ENCODE peak calls at places on chromosomes 6 and 20, in ten cellular contexts. D is stomach, F is esophagus squamous epithelium, Q is ovary, J is sigmoid colon, X is A549, W is body of pancreas, V is tibial nerve, Z is Peyer's patch, O is H1. P is an unnamed sample.

GRCh38 chr6:126140015-126140414 is 153.7 kb downstream of the TRMT11 start:
- DNase-seq in D (no peak), F (no peak), Q (no peak), J (no peak), X (no peak), W (no peak), V (no peak), Z (no peak), O (no peak), P (no peak)

GRCh38 chr6:158861686-158862381 is 42.7 kb upstream of the EZR start:
- DNase-seq in D (no peak), F (no peak), Q (no peak), J (no peak), X (no peak), W (peak; percentile 40), V (no peak), Z (no peak), O (no peak), P (no peak)

GRCh38 chr6:32807020-32807580 is 9.7 kb downstream of the HLA-DOB start:
- DNase-seq in D (no peak), F (no peak), Q (no peak), J (no peak), X (no peak), W (no peak), V (no peak), Z (no peak), O (no peak), P (no peak)

GRCh38 chr20:20368414-20369352 is 779 bp downstream of the INSM1 start:
- DNase-seq in D (no peak), F (no peak), Q (no peak), J (no peak), X (peak; percentile 16), W (no peak), V (no peak), Z (no peak), O (no peak), P (no peak)

GRCh38 chr6:105384004-105384403 is 18.9 kb downstream of the PREP start:
- DNase-seq in D (no peak), F (no peak), Q (no peak), J (no peak), X (peak; percentile 13), W (no peak), V (no peak), Z (peak; percentile 50), O (no peak), P (no peak)

GRCh38 chr20:23078351-23078993 is 7.7 kb downstream of the CD93 start:
- DNase-seq in D (no peak), F (no peak), Q (no peak), J (peak; percentile 56), X (no peak), W (no peak), V (no peak), Z (no peak), O (no peak), P (no peak)

GRCh38 chr20:35257175-35257909 is 20.6 kb downstream of the MMP24OS start:
- DNase-seq in D (no peak), F (no peak), Q (no peak), J (no peak), X (peak; percentile 81), W (no peak), V (no peak), Z (no peak), O (no peak), P (no peak)

GRCh38 chr6:167409689-167410088 is 84.8 kb downstream of the TTLL2 start:
- DNase-seq in D (no peak), F (no peak), Q (no peak), J (no peak), X (no peak), W (no peak), V (no peak), Z (no peak), O (no peak), P (no peak)

GRCh38 chr20:54668271-54669053 is 193.1 kb downstream of the DOK5 start:
- DNase-seq in D (no peak), F (no peak), Q (no peak), J (no peak), X (peak; percentile 26), W (peak; percentile 31), V (no peak), Z (peak; percentile 51), O (no peak), P (no peak)

GRCh38 chr6:3159805-3160781 is 2.7 kb upstream of the TUBB2A start:
- DNase-seq in D (peak; percentile 87), F (peak; percentile 10), Q (no peak), J (peak; percentile 78), X (peak; percentile 64), W (peak; percentile 95), V (no peak), Z (peak; percentile 91), O (no peak), P (peak; percentile 84)

GRCh38 chr6:3163248-3163594 is 5.9 kb upstream of the TUBB2A start:
- DNase-seq in D (no peak), F (no peak), Q (no peak), J (no peak), X (no peak), W (peak; percentile 53), V (no peak), Z (no peak), O (no peak), P (no peak)

GRCh38 chr6:3164388-3164787 is 7.0 kb upstream of the TUBB2A start:
- DNase-seq in D (no peak), F (no peak), Q (no peak), J (no peak), X (no peak), W (no peak), V (no peak), Z (no peak), O (no peak), P (peak; percentile 48)

GRCh38 chr6:3162565-3163247 is 5.4 kb upstream of the TUBB2A start:
- DNase-seq in D (peak; percentile 76), F (no peak), Q (peak; percentile 33), J (peak; percentile 90), X (peak; percentile 77), W (peak; percentile 83), V (peak; percentile 37), Z (peak; percentile 90), O (no peak), P (no peak)

DNA sequence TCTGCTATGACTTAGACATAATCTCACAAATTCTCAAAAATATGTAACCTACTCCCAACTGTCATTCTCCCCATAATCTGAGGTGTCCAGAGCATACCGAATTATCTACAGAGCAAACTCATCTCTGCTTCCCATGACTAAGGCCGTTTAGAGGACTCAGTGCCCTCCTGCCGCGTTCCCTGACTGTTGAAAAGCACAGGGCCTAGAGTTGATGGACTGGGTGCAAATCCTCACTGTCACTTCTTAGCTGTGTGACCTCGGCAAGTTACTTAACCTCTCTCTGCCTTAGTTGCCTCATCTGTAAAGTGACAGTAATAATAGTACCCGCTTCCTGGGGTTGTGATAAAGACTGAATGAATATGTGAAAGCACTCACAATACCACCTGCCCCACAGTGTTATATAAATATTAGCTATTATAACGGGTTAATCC is 4.7 kb upstream of the TUBB2A start:
- DNase-seq in D (no peak), F (no peak), Q (no peak), J (no peak), X (peak; percentile 76), W (no peak), V (no peak), Z (no peak), O (no peak), P (no peak)
- H3K4me1 ChIP-seq in D (peaks cover 56% of the 10 kb centered on the region), F (peaks cover 61% of the 10 kb centered on the region), Q (peaks cover 3% of the 10 kb centered on the region), J (peaks cover 18% of the 10 kb centered on the region), X (peaks cover 37% of the 10 kb centered on the region), W (peaks cover 33% of the 10 kb centered on the region), V (no peaks in the 10 kb centered on the region), Z (no peaks in the 10 kb centered on the region), O (peaks cover 14% of the 10 kb centered on the region), P (peaks cover 56% of the 10 kb centered on the region)

GRCh38 chr6:161748535-161749386 is 474.9 kb upstream of the AGPAT4 start:
- DNase-seq in D (peak; percentile 51), F (no peak), Q (no peak), J (no peak), X (peak; percentile 20), W (peak; percentile 48), V (no peak), Z (peak; percentile 75), O (peak; percentile 72), P (no peak)
- TF ChIP-seq CTCF in D (no peak), F (peak; percentile 47), Q (no peak), J (no peak), X (peak; percentile 30), W (peak; percentile 47), V (peak; percentile 16), Z (peak; percentile 36), O (peak; percentile 75), P (no peak)

DNA sequence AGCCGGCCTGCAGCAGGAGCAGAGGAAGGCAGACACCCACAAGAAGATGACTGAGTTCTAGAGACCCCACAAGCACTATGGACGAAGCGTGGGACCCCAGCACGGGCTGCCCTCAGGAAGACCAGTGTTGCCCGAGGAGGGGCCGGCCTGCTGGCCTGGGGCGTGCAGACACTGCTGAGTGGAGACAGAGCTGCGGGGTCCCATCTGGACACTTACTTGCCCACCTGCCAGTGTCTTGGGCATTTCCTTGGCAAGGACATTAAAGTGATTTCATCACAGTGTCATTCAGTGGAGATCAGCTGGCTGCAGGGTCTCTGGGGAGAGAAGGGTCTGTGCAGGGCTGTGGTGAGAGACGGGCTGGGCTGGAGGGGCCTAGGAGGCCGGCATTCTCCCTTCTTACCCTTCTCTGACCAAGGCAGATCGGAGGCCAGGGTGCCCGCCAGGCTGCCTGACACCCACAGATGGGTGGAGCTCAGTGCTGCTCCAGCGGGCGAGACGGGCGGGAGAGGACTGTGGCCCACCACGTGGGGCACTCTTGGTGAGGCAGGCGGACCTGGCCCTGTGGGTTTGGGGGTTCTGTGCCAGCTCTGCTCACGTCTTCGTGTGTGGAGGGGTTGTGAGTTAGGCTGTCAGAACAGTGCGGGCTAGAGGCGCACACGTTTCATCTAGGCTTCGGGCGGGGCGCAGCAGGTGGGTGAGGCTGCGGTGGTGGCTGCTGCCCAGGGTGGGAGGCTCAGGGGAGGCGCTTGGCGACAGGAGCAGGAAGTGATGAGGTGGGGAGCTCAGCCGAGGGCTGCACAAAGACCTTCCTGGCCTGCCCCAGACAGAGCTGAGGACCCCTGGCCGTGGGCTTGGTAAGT is at the start of gene LIME1:
- DNase-seq in D (peak; percentile 71), F (no peak), Q (no peak), J (peak; percentile 67), X (no peak), W (no peak), V (no peak), Z (peak; percentile 89), O (no peak), P (peak; percentile 60)
- TF ChIP-seq POLR2A in D (no peak), F (no peak), Q (no peak), J (no peak), X (no peak), W (no peak), V (no peak), Z (no peak), O (no peak), P (no peak)

DNA sequence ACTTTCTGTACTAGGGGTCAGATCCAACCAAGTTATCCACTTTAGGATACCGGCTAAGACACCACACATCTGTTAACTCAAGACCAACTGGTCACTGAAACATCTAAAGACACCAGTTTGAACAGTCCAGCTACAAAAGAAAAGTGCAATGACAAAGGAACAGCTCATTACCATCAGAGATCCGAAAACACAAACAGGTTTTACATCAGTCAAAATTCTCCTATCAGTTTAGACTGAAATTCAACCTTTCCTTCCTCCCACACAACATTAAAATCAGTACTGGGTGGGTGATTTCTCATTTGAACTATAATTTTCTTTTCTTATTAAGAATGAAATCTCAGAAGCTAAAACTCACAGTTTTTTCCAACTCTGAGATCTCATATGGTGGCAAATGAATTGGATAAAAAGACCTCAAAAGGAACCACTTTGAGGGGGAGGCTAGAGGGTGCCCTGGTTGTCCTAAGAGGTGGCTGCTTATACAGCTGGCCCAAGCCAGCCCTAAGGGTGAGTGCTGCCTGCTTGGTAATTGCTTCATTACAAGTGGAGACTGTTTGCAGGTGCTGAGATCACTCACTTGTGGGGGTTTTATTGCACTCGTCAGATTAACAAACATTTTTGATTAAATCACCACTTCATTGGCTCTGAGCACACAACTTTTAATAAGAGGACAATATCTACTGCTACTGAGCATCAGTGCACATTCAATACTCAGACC is 4.3 kb downstream of the CCDC167 start:
- DNase-seq in D (no peak), F (no peak), Q (no peak), J (no peak), X (no peak), W (no peak), V (no peak), Z (no peak), O (no peak), P (no peak)
- H3K4me1 ChIP-seq in D (peaks cover 36% of the 10 kb centered on the region), F (peaks cover 36% of the 10 kb centered on the region), Q (peaks cover 5% of the 10 kb centered on the region), J (peaks cover 25% of the 10 kb centered on the region), X (peaks cover 4% of the 10 kb centered on the region), W (peaks cover 9% of the 10 kb centered on the region), V (no peaks in the 10 kb centered on the region), Z (no peaks in the 10 kb centered on the region), O (peaks cover 10% of the 10 kb centered on the region), P (peaks cover 30% of the 10 kb centered on the region)